ENCODE peak calls at places on chromosomes 11 and 22, in four cellular contexts. N is body of pancreas, P is AG04450, L is Peyer's patch. R is an unnamed sample.

GRCh38 chr11:131977854-131978253 is 607.4 kb downstream of the NTM start:
- DNase-seq in N (no peak), P (peak; percentile 43), L (no peak), R (no peak)

GRCh38 chr22:40076702-40077645 is 82.2 kb downstream of the FAM83F start:
- DNase-seq in N (no peak), P (peak; percentile 4), L (no peak), R (no peak)

GRCh38 chr11:129738242-129738641 is 77.4 kb upstream of the TMEM45B start:
- DNase-seq in N (no peak), P (no peak), L (no peak), R (no peak)

GRCh38 chr22:41925783-41926460 is 684 bp downstream of the TNFRSF13C start:
- DNase-seq in N (peak; percentile 69), P (no peak), L (peak; percentile 92), R (no peak)

GRCh38 chr11:67045314-67045713 is 11.3 kb upstream of the RHOD start:
- DNase-seq in N (no peak), P (peak; percentile 69), L (no peak), R (no peak)

GRCh38 chr22:37747090-37747714 is 50.4 kb downstream of the TRIOBP start:
- DNase-seq in N (no peak), P (no peak), L (no peak), R (no peak)

GRCh38 chr11:131246589-131247164 is 123.7 kb upstream of the NTM start:
- DNase-seq in N (peak; percentile 60), P (no peak), L (no peak), R (no peak)

GRCh38 chr22:24247564-24248344 is 2.9 kb upstream of the GGT5 start:
- DNase-seq in N (peak; percentile 86), P (peak; percentile 90), L (peak; percentile 88), R (peak; percentile 96)

GRCh38 chr22:36301384-36301828 is 48.5 kb downstream of the APOL1 start:
- DNase-seq in N (peak; percentile 80), P (peak; percentile 33), L (peak; percentile 91), R (no peak)

GRCh38 chr11:102456381-102456780 is 3.8 kb upstream of the TMEM123 start:
- DNase-seq in N (peak; percentile 41), P (no peak), L (no peak), R (no peak)

GRCh38 chr11:18379201-18379600 is 15.2 kb upstream of the LDHA start:
- DNase-seq in N (peak; percentile 32), P (no peak), L (no peak), R (no peak)

GRCh38 chr11:72821920-72822799 is 7.9 kb downstream of the ATG16L2 start:
- DNase-seq in N (peak; percentile 92), P (peak; percentile 58), L (peak; percentile 94), R (peak; percentile 90)

GRCh38 chr22:33909906-33910305 is 10.4 kb downstream of the LARGE1 start:
- DNase-seq in N (no peak), P (no peak), L (no peak), R (no peak)

GRCh38 chr11:117941163-117941707 is 12.0 kb upstream of the TMPRSS13 start:
- DNase-seq in N (no peak), P (no peak), L (peak; percentile 47), R (no peak)

GRCh38 chr11:29018631-29019030 is 910.4 kb downstream of the METTL15 start:
- DNase-seq in N (no peak), P (peak; percentile 21), L (no peak), R (no peak)

GRCh38 chr22:23283591-23284503 is 103.5 kb downstream of the BCR start:
- DNase-seq in N (peak; percentile 27), P (no peak), L (no peak), R (no peak)

GRCh38 chr11:9703280-9703679 is 39.4 kb downstream of the SWAP70 start:
- DNase-seq in N (no peak), P (no peak), L (no peak), R (no peak)

GRCh38 chr11:130576146-130576545 is 127.7 kb downstream of the ADAMTS15 start:
- DNase-seq in N (no peak), P (no peak), L (no peak), R (no peak)

GRCh38 chr22:50219800-50220602 is 19.2 kb downstream of the SELENOO start:
- DNase-seq in N (no peak), P (no peak), L (no peak), R (no peak)

GRCh38 chr11:130315354-130315970 is 745 bp upstream of the ZBTB44 start:
- DNase-seq in N (peak; percentile 46), P (no peak), L (peak; percentile 74), R (peak; percentile 67)

GRCh38 chr11:119091966-119092879 is 7.5 kb downstream of the HMBS start:
- DNase-seq in N (no peak), P (no peak), L (no peak), R (no peak)

GRCh38 chr11:33977676-33978075 is 73.9 kb upstream of the CAPRIN1 start:
- DNase-seq in N (no peak), P (no peak), L (no peak), R (no peak)

GRCh38 chr11:124942446-124943202 is 6.8 kb upstream of the HEPACAM start:
- DNase-seq in N (no peak), P (no peak), L (no peak), R (no peak)

GRCh38 chr11:61698173-61698965 is 18.2 kb downstream of the DAGLA start:
- DNase-seq in N (peak; percentile 36), P (no peak), L (no peak), R (no peak)

GRCh38 chr22:44465563-44465962 is 32.5 kb downstream of the RTL6 start:
- DNase-seq in N (no peak), P (no peak), L (no peak), R (no peak)

GRCh38 chr11:11624926-11625325 is 3.1 kb upstream of the GALNT18 start:
- DNase-seq in N (no peak), P (no peak), L (no peak), R (no peak)

GRCh38 chr11:11626128-11626527 is 4.3 kb upstream of the GALNT18 start:
- DNase-seq in N (no peak), P (no peak), L (no peak), R (no peak)

GRCh38 chr11:11621881-11622706 is at the start of gene GALNT18:
- DNase-seq in N (peak; percentile 92), P (peak; percentile 80), L (peak; percentile 85), R (peak; percentile 92)

GRCh38 chr11:11622772-11623531 is 1.1 kb upstream of the GALNT18 start:
- DNase-seq in N (no peak), P (no peak), L (no peak), R (no peak)

GRCh38 chr11:11624206-11624605 is 2.4 kb upstream of the GALNT18 start:
- DNase-seq in N (no peak), P (no peak), L (no peak), R (no peak)
- H3K4me3 ChIP-seq in N (no peak overlapping the region), P (no peak overlapping the region), L (no peak overlapping the region), R (no peak overlapping the region)

GRCh38 chr22:49177666-49178065 is 650.0 kb downstream of the BRD1 start:
- DNase-seq in N (no peak), P (no peak), L (no peak), R (no peak)
- TF ChIP-seq CTCF in N (no peak), P (no peak), L (no peak), R (no peak)

DNA sequence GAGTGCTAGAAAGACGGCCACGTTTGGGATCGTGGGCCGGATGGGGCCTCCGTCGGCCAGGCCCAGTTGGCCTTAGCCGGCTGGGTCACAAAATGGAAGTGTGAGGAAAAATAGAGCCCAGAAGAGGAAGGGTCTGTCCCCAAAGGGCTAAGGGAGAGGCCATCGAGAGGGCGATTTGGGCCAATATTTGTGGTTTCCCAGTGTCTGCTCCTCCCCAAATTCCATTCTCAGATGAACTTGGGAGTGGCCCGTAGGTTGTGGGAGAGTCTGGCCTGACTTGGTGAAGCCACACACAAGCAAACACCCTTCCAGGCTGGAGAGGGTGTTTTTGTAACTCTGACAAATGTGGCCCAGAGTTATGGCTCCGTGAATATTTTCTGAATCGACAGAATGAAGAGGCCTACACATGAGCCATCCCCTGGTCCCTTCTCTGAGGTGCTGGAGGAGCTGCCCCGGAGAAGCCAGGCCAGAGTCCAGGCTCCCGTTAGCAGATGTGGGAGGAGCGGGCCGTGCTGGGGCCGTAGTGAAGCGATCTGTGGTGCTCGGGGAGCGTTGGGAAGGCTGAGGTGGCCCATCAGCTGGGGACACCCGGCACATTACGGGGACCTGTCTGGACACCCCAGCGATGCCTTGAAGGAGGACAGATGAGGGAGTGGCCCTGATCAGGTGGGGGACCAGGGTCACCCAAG is 73.5 kb upstream of the PPARA start:
- DNase-seq in N (no peak), P (no peak), L (peak; percentile 64), R (peak; percentile 83)
- H3K27ac ChIP-seq in N (peak overlapping the region; percentile 82), P (peak overlapping the region; percentile 75), L (peak overlapping the region; percentile 99), R (peak overlapping the region; percentile 98)

GRCh38 chr11:16607675-16608644 is 130.5 kb upstream of the C11orf58 start:
- DNase-seq in N (peak; percentile 77), P (peak; percentile 61), L (peak; percentile 61), R (peak; percentile 68)
- H3K4me3 ChIP-seq in N (no peak overlapping the region), P (peak overlapping the region; percentile 65), L (peak overlapping the region; percentile 30), R (peak overlapping the region; percentile 70)

GRCh38 chr11:105312266-105312665 is 172.7 kb upstream of the CARD18 start:
- DNase-seq in N (no peak), P (no peak), L (no peak), R (no peak)

DNA sequence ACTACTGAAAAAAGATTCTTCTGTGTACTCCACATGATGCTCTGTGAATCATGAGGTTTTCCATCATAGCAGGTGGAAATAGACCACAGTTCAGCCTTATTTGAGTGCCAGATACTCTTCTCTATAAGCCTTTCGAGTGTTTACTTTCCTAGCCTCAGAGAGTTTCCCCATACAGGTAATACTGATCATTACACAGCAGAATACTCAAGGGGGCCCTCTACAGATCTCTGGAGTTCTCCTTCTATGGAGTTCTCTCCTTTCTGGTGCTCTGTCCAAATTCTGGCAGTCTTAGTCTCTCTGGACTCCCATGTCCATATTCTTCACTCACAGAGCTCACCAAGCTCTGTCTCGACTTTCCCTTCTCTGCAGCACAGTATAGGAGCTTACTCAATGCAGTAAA is 175.7 kb upstream of the CARD18 start:
- DNase-seq in N (no peak), P (no peak), L (no peak), R (no peak)
- TF ChIP-seq CTCF in N (no peak), P (no peak), L (no peak), R (no peak)